ENCODE peak calls at places on chromosomes 16 and 17, in nine cellular contexts. H, R, Q, G, E, U, D, S and Z are unnamed samples.

GRCh38 chr17:29143894-29144293 is 36.3 kb downstream of the MYO18A start:
- DNase-seq in S (no peak), G (peak; percentile 58), D (no peak), R (no peak), U (no peak), Q (no peak), E (no peak), H (no peak), Z (no peak)

GRCh38 chr17:9924735-9925191 is 19.7 kb upstream of the RCVRN start:
- DNase-seq in U (no peak), E (peak; percentile 83), H (no peak), D (peak; percentile 36), R (no peak), Q (peak; percentile 84), S (peak; percentile 11), G (peak; percentile 90), Z (no peak)

GRCh38 chr17:34816806-34817205 is 144.5 kb downstream of the CCT6B start:
- DNase-seq in H (no peak), D (no peak), U (no peak), Q (no peak), R (no peak), S (no peak), E (no peak), G (no peak), Z (no peak)

GRCh38 chr16:53899471-53899870 is 195.5 kb downstream of the FTO start:
- DNase-seq in U (no peak), Q (peak; percentile 13), S (no peak), E (peak; percentile 33), G (no peak), H (no peak), D (no peak), R (no peak), Z (no peak)

GRCh38 chr16:87644186-87644585 is 41.9 kb downstream of the JPH3 start:
- DNase-seq in R (no peak), E (no peak), D (no peak), G (no peak), Q (no peak), S (no peak), U (no peak), H (no peak), Z (no peak)

GRCh38 chr17:41333098-41333497 is 17.5 kb downstream of the KRT33A start:
- DNase-seq in Q (no peak), H (no peak), G (no peak), U (no peak), E (no peak), D (no peak), R (no peak), S (no peak), Z (no peak)

GRCh38 chr17:74446551-74447500 is 14.9 kb downstream of the GPRC5C start:
- DNase-seq in G (no peak), E (peak; percentile 61), R (no peak), U (no peak), Q (no peak), S (no peak), D (no peak), H (peak; percentile 68), Z (peak; percentile 88)

GRCh38 chr16:61581417-61582046 is 454.7 kb downstream of the CDH8 start:
- DNase-seq in U (no peak), E (no peak), R (peak; percentile 55), G (no peak), H (no peak), D (no peak), S (no peak), Q (no peak), Z (no peak)

GRCh38 chr17:17413821-17414220 is 63.0 kb upstream of the MED9 start:
- DNase-seq in Q (no peak), R (no peak), E (peak; percentile 17), D (no peak), U (no peak), G (no peak), S (no peak), H (no peak), Z (no peak)

GRCh38 chr17:17416007-17416399 is 60.8 kb upstream of the MED9 start:
- DNase-seq in D (peak; percentile 25), E (peak; percentile 86), U (no peak), Q (peak; percentile 54), R (no peak), S (no peak), G (peak; percentile 89), H (no peak), Z (no peak)

GRCh38 chr17:17413215-17413792 is 63.5 kb upstream of the MED9 start:
- DNase-seq in S (no peak), E (peak; percentile 31), U (no peak), H (no peak), R (no peak), Q (no peak), G (no peak), D (no peak), Z (no peak)

GRCh38 chr17:17415006-17415405 is 61.8 kb upstream of the MED9 start:
- DNase-seq in Q (no peak), H (no peak), D (no peak), S (no peak), G (no peak), R (no peak), E (no peak), U (no peak), Z (no peak)

DNA sequence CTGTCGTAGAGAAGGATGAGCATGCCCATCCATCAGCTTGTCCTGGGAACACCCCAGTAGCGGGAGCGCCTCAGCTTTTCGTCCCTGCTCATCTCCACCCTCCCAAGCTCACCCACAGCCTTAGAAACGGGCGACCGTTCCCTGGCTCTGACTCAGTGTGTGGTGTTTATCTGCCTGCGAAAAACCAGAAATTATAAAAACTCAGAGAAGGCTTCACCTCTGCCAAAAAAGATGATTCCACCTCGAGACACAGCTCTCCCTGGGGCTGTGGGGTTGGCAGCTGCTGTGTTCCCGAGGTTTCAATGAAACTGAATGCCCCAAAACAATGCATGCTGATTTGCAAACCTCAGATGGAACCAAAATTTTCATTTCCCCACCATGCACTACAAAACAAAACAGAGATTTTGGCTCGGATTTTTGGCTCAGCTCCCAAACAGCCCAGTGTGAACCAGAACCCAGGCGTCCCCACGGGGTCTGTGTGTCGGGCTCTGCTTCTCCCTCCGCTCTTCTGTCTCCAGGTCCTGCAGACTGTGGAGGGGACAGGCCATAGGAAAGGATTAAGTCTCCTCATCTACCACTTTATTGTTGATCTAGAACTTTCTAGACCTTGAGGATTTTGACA is 62.4 kb upstream of the MED9 start:
- DNase-seq in H (no peak), E (peak; percentile 78), R (no peak), U (no peak), Q (no peak), D (no peak), S (no peak), G (no peak), Z (no peak)
- H3K4me3 ChIP-seq in H (no peak overlapping the region), E (no peak overlapping the region), R (peak overlapping the region; percentile 32), U (no peak overlapping the region), Q (no peak overlapping the region), D (no peak overlapping the region), S (no peak overlapping the region), G (no peak overlapping the region), Z (peak overlapping the region; percentile 11)

GRCh38 chr16:86421995-86422394 is 88.3 kb upstream of the FOXF1 start:
- DNase-seq in S (no peak), Q (no peak), E (no peak), H (no peak), R (no peak), G (no peak), U (no peak), D (no peak), Z (no peak)

GRCh38 chr16:86419518-86419917 is 90.8 kb upstream of the FOXF1 start:
- DNase-seq in H (no peak), U (no peak), G (no peak), R (no peak), S (no peak), E (no peak), Q (no peak), D (no peak), Z (no peak)

GRCh38 chr16:86414991-86415740 is 95.2 kb upstream of the FOXF1 start:
- DNase-seq in R (no peak), H (no peak), D (no peak), E (no peak), U (no peak), Q (no peak), G (no peak), S (no peak), Z (no peak)

GRCh38 chr16:86424413-86424812 is 85.9 kb upstream of the FOXF1 start:
- DNase-seq in U (no peak), H (no peak), D (no peak), S (no peak), G (peak; percentile 38), E (no peak), R (no peak), Q (peak; percentile 44), Z (no peak)

DNA sequence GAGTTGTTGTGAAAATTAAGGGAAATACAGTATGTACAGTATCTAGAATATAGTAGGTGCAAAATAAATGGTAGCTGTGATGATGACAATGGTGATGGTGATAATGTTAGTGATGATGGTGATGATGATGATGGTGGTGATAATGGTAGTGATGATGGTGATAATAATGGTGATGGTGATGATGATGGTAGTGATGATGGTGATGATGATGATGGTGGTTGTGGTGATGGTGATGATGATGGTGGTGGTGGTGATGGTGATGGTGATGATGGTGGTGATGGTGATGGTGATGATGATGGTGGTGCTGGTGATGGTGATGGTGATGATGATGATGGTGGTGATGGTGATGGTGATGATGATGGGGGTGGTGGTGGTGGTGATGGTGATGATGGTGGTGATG is 91.3 kb upstream of the FOXF1 start:
- DNase-seq in E (no peak), H (no peak), G (no peak), R (no peak), D (no peak), Q (no peak), S (no peak), U (no peak), Z (no peak)
- H3K27me3 ChIP-seq in E (no peaks in the 10 kb centered on the region), H (no peaks in the 10 kb centered on the region), G (no peaks in the 10 kb centered on the region), R (peaks cover 34% of the 10 kb centered on the region), D (no peaks in the 10 kb centered on the region), Q (no peaks in the 10 kb centered on the region), S (no peaks in the 10 kb centered on the region), U (no peaks in the 10 kb centered on the region), Z (no peaks in the 10 kb centered on the region)

GRCh38 chr17:76740329-76741118 is 2.6 kb downstream of the MFSD11 start:
- DNase-seq in D (no peak), H (no peak), E (peak; percentile 59), S (no peak), R (no peak), G (no peak), Q (no peak), U (no peak), Z (no peak)
- H3K27ac ChIP-seq in D (no peak overlapping the region), H (no peak overlapping the region), E (peak overlapping the region; percentile 77), S (no peak overlapping the region), R (no peak overlapping the region), G (no peak overlapping the region), Q (peak overlapping the region; percentile 0), U (no peak overlapping the region), Z (peak overlapping the region; percentile 97)

DNA sequence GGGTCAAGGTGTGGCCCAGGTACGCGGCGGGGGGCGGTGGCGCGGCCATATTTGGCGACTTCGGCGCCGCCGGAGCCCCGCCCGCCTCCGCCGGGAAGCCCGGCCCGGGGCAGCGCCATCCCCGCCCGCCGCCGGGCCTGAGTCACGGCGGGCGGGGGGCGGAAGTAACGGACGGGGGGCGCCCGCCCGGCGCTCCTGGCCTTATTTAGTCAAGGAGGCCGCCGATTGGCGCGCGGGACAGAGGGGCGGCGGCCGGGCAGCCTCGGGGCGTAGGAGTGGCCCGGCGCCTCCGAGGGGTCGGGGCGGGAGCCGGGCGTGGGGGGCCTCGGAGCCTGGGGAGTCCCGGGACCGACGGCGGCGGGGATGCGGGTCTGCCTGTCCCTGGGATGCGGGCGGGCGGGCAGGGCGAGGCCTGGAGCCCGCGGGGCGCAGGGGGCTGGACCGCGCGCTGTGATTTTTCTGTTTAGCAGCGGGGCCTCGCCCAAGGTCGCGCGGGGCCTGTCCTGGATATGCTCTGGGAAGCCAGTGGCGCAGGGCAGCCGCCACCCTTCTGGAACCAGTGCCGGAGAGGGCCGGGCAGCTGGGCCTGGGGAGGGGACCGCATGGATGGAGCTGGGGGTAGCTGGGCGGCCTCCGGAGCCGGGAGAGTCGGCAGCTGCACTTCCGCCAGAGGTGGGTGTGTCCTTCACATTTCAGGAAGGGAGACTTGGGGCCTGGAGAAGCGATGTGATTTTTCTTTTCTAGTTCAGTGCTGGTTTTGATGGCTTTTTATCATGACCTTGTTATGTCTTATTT is 2.3 kb upstream of the ACTG1 start:
- DNase-seq in H (peak; percentile 87), U (no peak), E (peak; percentile 90), D (peak; percentile 60), S (peak; percentile 71), R (peak; percentile 87), G (peak; percentile 84), Q (peak; percentile 93), Z (peak; percentile 94)
- H3K4me3 ChIP-seq in H (peak overlapping the region; percentile 77), U (peak overlapping the region; percentile 56), E (peak overlapping the region; percentile 100), D (peak overlapping the region; percentile 66), S (peak overlapping the region; percentile 80), R (peak overlapping the region; percentile 96), G (peak overlapping the region; percentile 84), Q (peak overlapping the region; percentile 83), Z (peak overlapping the region; percentile 92)